ENCODE peak calls at places on chromosomes 4 and X, in eight cellular contexts. D is tibial artery, X is cardiac muscle cell, M is right atrium auricular region, I is ovary, C is pancreas, S is GM23248, A is spleen. N is an unnamed sample. For H3K36me3, the result is how much of the 10 kb centered on the place peaks cover.

GRCh38 chrX:25011589-25012432 is 4.0 kb downstream of the ARX start:
- DNase-seq in I (peak), X (no peak), M (no peak), A (no peak), C (no peak), D (no peak), S (no peak), N (no peak)

GRCh38 chr4:29052266-29052665 is 1667.9 kb upstream of the PCDH7 start:
- DNase-seq in I (no peak), M (no peak), S (no peak), C (no peak), D (no peak), X (no peak), A (no peak), N (no peak)

GRCh38 chr4:73259552-73260140 is 1.0 kb upstream of the ANKRD17 start:
- DNase-seq in I (no peak), S (peak), M (no peak), C (no peak), A (no peak), X (peak), D (no peak), N (peak)

GRCh38 chr4:183448436-183448835 is 4.0 kb downstream of the CDKN2AIP start:
- DNase-seq in S (peak), A (no peak), X (peak), C (no peak), D (no peak), M (no peak), I (no peak), N (peak)

GRCh38 chr4:8860892-8861575 is 10.6 kb downstream of the HMX1 start:
- DNase-seq in A (no peak), D (no peak), M (no peak), S (no peak), X (no peak), C (no peak), I (no peak), N (no peak)

GRCh38 chrX:119398587-119398973 is 556 bp upstream of the SLC25A43 start:
- DNase-seq in I (no peak), D (no peak), X (peak), M (no peak), C (no peak), A (no peak), S (peak), N (peak)

GRCh38 chr4:86032476-86033022 is 327.3 kb downstream of the MAPK10 start:
- DNase-seq in I (no peak), S (peak), C (no peak), A (no peak), X (peak), M (no peak), D (no peak), N (peak)

GRCh38 chr4:169315530-169316306 is 45.0 kb upstream of the SH3RF1 start:
- DNase-seq in X (peak), D (no peak), C (no peak), A (no peak), S (peak), I (no peak), M (no peak), N (peak)

GRCh38 chr4:158056689-158057245 is 116.1 kb downstream of the GASK1B start:
- DNase-seq in I (no peak), C (no peak), D (no peak), M (no peak), A (no peak), S (no peak), X (peak), N (no peak)

GRCh38 chrX:2693526-2694002 is 2.5 kb downstream of the CD99 start:
- DNase-seq in I (no peak), X (no peak), M (no peak), A (peak), C (no peak), D (no peak), S (peak), N (no peak)

GRCh38 chr4:89496851-89497250 is 189.3 kb upstream of the GPRIN3 start:
- DNase-seq in X (peak), M (no peak), D (no peak), C (no peak), A (no peak), S (peak), I (no peak), N (no peak)

GRCh38 chr4:152045781-152046571 is 285.2 kb upstream of the GATB start:
- DNase-seq in I (peak), A (no peak), M (no peak), C (peak), D (no peak), X (peak), S (peak), N (peak)

GRCh38 chr4:94934201-94934600 is 176.4 kb downstream of the BMPR1B start:
- DNase-seq in X (peak), I (no peak), S (peak), A (no peak), C (no peak), D (no peak), M (no peak), N (peak)

GRCh38 chr4:110733901-110734300 is 111.0 kb upstream of the PITX2 start:
- DNase-seq in X (peak), A (no peak), C (no peak), M (no peak), I (no peak), D (no peak), S (no peak), N (no peak)
- H3K36me3 ChIP-seq in X (under half), A (under half), C (under half), M (under half), I (under half), D (under half), S (under half), N (under half)

DNA sequence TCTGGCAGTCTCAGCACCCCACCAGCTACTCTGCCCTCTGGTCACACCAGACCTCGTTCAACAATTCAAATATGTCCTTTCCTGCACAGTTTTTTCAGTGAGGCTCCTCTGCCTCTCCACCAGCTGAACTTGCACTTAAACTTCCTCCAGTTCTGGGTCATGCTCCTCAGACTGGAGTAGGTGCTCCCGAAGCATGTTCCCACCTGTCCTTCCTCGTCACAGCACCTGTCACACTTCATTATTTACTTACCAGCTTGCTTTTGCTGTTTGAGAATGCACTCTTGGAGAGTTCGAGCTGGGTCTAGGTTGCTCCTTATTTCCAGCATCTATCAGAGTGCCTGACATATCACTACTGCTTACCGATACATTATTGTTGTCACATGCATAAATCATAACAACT is 144.8 kb upstream of the TTC29 start:
- DNase-seq in M (no peak), I (no peak), C (no peak), D (no peak), A (no peak), S (no peak), X (no peak), N (no peak)
- H3K36me3 ChIP-seq in M (under half), I (under half), C (under half), D (under half), A (under half), S (under half), X (under half), N (under half)

DNA sequence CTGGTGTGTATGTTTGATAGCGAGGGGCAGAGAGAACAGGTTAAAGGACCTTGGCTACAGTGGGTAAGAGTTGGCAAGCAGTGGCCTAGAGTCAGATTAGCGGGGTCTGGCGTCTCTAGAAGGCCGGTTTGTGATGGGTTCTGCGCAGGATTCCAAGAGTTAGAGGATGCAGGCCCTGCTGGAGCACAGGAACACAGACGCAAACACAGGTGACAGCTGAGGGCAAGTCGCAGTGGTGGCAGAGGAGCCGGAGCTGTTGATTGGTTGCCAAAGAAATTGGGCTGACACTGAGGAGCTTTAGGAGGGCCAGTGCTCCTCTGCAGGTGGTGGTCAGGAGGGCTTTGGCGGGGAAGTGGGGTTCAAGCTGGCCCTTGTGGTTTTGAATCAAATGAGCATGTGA is 3.8 kb downstream of the TADA2B start:
- DNase-seq in S (no peak), X (no peak), M (no peak), D (no peak), I (no peak), A (no peak), C (no peak), N (no peak)
- H3K36me3 ChIP-seq in S (under half), X (under half), M (under half), D (under half), I (under half), A (under half), C (under half), N (under half)

GRCh38 chr4:39285111-39285795 is 80.9 kb downstream of the RFC1 start:
- DNase-seq in C (no peak), A (no peak), D (no peak), X (no peak), M (no peak), S (no peak), I (no peak), N (no peak)
- H3K36me3 ChIP-seq in C (under half), A (half or more), D (under half), X (under half), M (under half), S (under half), I (under half), N (half or more)

GRCh38 chr4:163171590-163171989 is 4.9 kb upstream of the NAF1 start:
- DNase-seq in S (no peak), M (no peak), D (no peak), X (no peak), I (no peak), A (no peak), C (no peak), N (no peak)
- H3K36me3 ChIP-seq in S (under half), M (under half), D (under half), X (under half), I (under half), A (under half), C (under half), N (under half)

DNA sequence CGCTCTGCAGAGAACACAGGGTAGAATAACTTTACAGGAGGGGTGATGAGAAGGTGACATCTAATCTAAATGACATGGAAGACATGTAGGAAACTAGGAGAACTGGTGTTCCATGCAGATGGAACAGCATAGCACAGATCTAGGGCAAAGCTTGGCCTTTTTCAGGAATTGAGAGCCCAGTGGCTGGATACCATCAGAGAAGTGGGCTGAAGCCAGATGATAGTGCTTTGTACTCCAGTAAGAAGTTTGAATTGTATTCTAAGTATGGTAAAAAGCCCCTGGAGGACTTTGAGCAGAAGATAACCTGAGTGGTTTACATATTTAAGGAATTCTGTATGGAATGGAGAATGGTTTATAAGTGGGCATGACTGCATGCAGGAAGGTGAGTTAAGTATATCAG is 32.8 kb downstream of the ENOPH1 start:
- DNase-seq in C (no peak), A (no peak), D (no peak), I (no peak), S (no peak), M (no peak), X (no peak), N (no peak)
- H3K36me3 ChIP-seq in C (under half), A (under half), D (under half), I (under half), S (under half), M (under half), X (under half), N (under half)

N was measured in adipocyte.